ENCODE peak calls at places on chromosomes 2 and 18, in four cellular contexts. One of them, this sample, is unnamed.

GRCh38 chr2:65491381-65491903 is 59.0 kb upstream of the SPRED2 start:
- DNase-seq in A549: no peak
- DNase-seq in GM12878: no peak
- DNase-seq in CD8-positive, alpha-beta memory T cell: no peak
- DNase-seq in this sample: no peak

GRCh38 chr2:96092896-96093295 is 23.5 kb downstream of the ADRA2B start:
- DNase-seq in CD8-positive, alpha-beta memory T cell: no peak
- DNase-seq in GM12878: no peak
- DNase-seq in A549: no peak
- DNase-seq in this sample: no peak

GRCh38 chr18:28960146-28960545 is 783.2 kb upstream of the CDH2 start:
- DNase-seq in CD8-positive, alpha-beta memory T cell: no peak
- DNase-seq in A549: no peak
- DNase-seq in GM12878: no peak
- DNase-seq in this sample: no peak

GRCh38 chr2:231929961-231930600 is 3.9 kb upstream of the NPPC start:
- DNase-seq in A549: no peak
- DNase-seq in GM12878: no peak
- DNase-seq in CD8-positive, alpha-beta memory T cell: no peak
- DNase-seq in this sample: no peak

GRCh38 chr2:195364015-195364965 is 292.7 kb upstream of the SLC39A10 start:
- DNase-seq in GM12878: no peak
- DNase-seq in CD8-positive, alpha-beta memory T cell: no peak
- DNase-seq in A549: peak; percentile 34
- DNase-seq in this sample: no peak

GRCh38 chr2:133448195-133448594 is 120.1 kb downstream of the NCKAP5 start:
- DNase-seq in A549: no peak
- DNase-seq in GM12878: no peak
- DNase-seq in CD8-positive, alpha-beta memory T cell: no peak
- DNase-seq in this sample: no peak

GRCh38 chr2:28068098-28068497 is 177.6 kb downstream of the BABAM2 start:
- DNase-seq in CD8-positive, alpha-beta memory T cell: no peak
- DNase-seq in GM12878: no peak
- DNase-seq in A549: no peak
- DNase-seq in this sample: no peak

GRCh38 chr18:59900222-59901128 is 679 bp downstream of the PMAIP1 start:
- DNase-seq in A549: peak; percentile 63
- DNase-seq in GM12878: no peak
- DNase-seq in CD8-positive, alpha-beta memory T cell: peak; percentile 64
- DNase-seq in this sample: no peak

GRCh38 chr2:56889738-56890137 is 705.9 kb downstream of the CCDC85A start:
- DNase-seq in GM12878: no peak
- DNase-seq in A549: no peak
- DNase-seq in CD8-positive, alpha-beta memory T cell: no peak
- DNase-seq in this sample: no peak

GRCh38 chr18:22846088-22846683 is 86.9 kb upstream of the RBBP8 start:
- DNase-seq in A549: peak; percentile 21
- DNase-seq in CD8-positive, alpha-beta memory T cell: no peak
- DNase-seq in GM12878: no peak
- DNase-seq in this sample: no peak

GRCh38 chr2:64482765-64483504 is 29.0 kb downstream of the LGALSL start:
- DNase-seq in A549: no peak
- DNase-seq in GM12878: no peak
- DNase-seq in CD8-positive, alpha-beta memory T cell: no peak
- DNase-seq in this sample: no peak

GRCh38 chr2:99857867-99858444 is 284.4 kb downstream of the AFF3 start:
- DNase-seq in A549: no peak
- DNase-seq in GM12878: no peak
- DNase-seq in CD8-positive, alpha-beta memory T cell: no peak
- DNase-seq in this sample: no peak

DNA sequence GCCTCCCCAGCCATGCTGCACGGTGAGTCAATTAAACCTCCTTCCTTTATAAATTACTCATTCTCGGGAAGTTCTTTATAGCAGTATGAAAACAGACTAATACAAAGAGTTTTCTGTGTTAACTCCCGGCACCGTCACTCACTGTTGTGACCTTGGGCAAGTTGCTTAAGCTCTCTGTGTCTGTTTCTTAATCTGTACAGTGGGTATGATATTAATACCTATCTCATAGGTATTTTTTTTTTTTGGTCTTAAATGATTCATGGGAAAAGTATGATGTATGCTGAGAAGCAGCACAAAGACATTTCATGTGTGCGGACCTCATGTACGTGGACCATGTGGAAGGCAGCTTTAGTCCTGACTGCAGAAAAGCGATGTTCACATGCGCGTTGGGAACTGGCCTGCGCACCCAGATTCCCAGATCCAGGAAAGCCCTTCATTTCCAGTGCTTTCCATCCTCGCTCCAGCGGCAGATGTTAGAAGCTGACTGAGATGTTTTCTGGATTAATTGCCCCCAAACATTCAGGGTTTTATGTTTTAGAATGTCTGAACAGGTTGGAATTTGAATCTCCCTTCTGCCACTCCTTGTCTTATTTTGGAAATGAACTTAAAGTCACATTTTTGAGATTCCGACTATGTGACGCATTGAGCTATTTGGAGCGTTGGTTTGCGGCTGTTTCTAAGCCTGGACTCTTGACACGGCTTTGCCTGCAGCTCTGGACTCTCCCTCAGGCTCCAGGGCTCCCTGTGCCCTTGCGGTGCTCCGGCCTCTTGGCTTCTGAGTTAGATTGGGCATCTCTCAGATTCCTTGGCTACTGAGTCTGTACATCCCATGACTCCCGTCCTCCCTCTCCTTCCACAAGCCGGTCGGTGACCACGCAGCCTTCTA is 61.4 kb downstream of the SLC4A3 start:
- DNase-seq in A549: no peak
- DNase-seq in GM12878: no peak
- DNase-seq in CD8-positive, alpha-beta memory T cell: no peak
- DNase-seq in this sample: peak; percentile 80
- H3K4me3 ChIP-seq in A549: no peak overlapping the region
- H3K4me3 ChIP-seq in GM12878: no peak overlapping the region
- H3K4me3 ChIP-seq in CD8-positive, alpha-beta memory T cell: no peak overlapping the region
- H3K4me3 ChIP-seq in this sample: peak overlapping the region; percentile 33

GRCh38 chr2:106004854-106005253 is 189.2 kb downstream of the UXS1 start:
- DNase-seq in CD8-positive, alpha-beta memory T cell: no peak
- DNase-seq in GM12878: no peak
- DNase-seq in A549: no peak
- DNase-seq in this sample: no peak

DNA sequence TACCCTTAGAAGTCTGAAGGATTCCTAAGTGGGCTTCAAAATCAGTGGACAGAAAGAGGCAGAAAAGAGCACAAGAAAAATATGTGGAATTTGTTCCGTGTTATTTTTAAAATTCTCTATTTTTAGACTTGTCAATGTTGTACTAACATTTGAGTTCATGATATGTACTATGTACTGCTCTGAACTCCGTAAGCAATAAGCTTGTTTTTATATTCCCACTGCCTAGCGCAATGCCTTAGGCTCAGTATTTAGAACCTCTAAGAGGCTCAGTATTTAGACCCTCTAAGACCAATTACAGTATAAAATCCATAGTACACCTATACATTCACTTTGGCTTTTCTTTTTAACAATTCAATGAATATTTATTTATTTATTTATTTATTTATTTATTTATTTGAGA is 194.5 kb downstream of the UXS1 start:
- DNase-seq in GM12878: no peak
- DNase-seq in A549: no peak
- DNase-seq in CD8-positive, alpha-beta memory T cell: no peak
- DNase-seq in this sample: no peak
- H3K4me3 ChIP-seq in GM12878: no peak overlapping the region
- H3K4me3 ChIP-seq in A549: no peak overlapping the region
- H3K4me3 ChIP-seq in CD8-positive, alpha-beta memory T cell: no peak overlapping the region
- H3K4me3 ChIP-seq in this sample: no peak overlapping the region

DNA sequence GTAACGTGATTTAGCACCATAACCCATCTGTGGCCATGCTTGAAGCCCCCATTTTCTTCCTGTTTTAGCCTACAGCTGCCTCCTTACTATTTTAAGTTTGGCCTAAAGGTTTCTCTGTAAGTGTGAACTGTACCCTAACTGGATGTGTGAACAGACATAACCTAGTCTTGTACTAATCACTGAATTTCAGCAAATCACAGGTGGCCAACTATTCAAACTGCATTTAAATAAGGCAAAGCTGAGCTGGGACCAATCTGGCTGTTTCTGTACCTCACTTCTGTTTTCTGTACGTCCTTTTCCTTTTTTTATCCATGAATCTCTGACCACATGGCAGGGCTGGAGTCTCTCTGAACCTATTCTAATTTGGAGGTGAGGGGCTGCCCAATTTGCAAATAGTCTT is 452.7 kb upstream of the HS6ST1 start:
- DNase-seq in A549: no peak
- DNase-seq in CD8-positive, alpha-beta memory T cell: no peak
- DNase-seq in GM12878: no peak
- DNase-seq in this sample: no peak
- H3K4me3 ChIP-seq in A549: no peak overlapping the region
- H3K4me3 ChIP-seq in CD8-positive, alpha-beta memory T cell: no peak overlapping the region
- H3K4me3 ChIP-seq in GM12878: no peak overlapping the region
- H3K4me3 ChIP-seq in this sample: no peak overlapping the region

GRCh38 chr2:200184748-200185574 is 121.5 kb upstream of the SPATS2L start:
- DNase-seq in CD8-positive, alpha-beta memory T cell: no peak
- DNase-seq in GM12878: no peak
- DNase-seq in A549: no peak
- DNase-seq in this sample: no peak

GRCh38 chr2:200180943-200181342 is 125.5 kb upstream of the SPATS2L start:
- DNase-seq in GM12878: no peak
- DNase-seq in CD8-positive, alpha-beta memory T cell: no peak
- DNase-seq in A549: no peak
- DNase-seq in this sample: no peak

GRCh38 chr2:200177971-200178911 is 128.3 kb upstream of the SPATS2L start:
- DNase-seq in GM12878: no peak
- DNase-seq in CD8-positive, alpha-beta memory T cell: no peak
- DNase-seq in A549: peak; percentile 7
- DNase-seq in this sample: no peak

GRCh38 chr2:200179201-200179600 is 127.3 kb upstream of the SPATS2L start:
- DNase-seq in CD8-positive, alpha-beta memory T cell: no peak
- DNase-seq in GM12878: no peak
- DNase-seq in A549: no peak
- DNase-seq in this sample: no peak

DNA sequence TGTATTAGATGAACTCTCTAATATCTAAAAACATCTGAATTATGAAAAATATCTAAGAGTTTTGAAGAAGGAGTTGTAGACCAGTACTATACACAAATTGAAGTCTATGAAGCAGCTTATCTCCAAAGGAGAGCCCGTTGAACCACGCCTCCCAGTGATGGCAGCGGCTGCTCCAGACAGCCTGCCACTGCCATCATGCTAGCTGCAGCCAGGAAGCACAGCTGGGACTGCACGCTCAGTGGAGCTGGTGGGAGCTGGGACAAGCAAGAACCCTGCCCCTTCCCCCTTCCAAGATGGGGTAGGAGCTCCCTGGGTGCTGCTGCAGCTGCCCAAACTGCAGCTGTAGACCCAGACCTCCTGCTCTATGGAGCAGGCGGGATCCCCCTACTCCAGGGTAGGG is 124.8 kb upstream of the SPATS2L start:
- DNase-seq in CD8-positive, alpha-beta memory T cell: no peak
- DNase-seq in GM12878: no peak
- DNase-seq in A549: no peak
- DNase-seq in this sample: no peak
- H3K4me3 ChIP-seq in CD8-positive, alpha-beta memory T cell: no peak overlapping the region
- H3K4me3 ChIP-seq in GM12878: no peak overlapping the region
- H3K4me3 ChIP-seq in A549: no peak overlapping the region
- H3K4me3 ChIP-seq in this sample: no peak overlapping the region

This sample was measured in AG04449.